ENCODE peak calls at places on chromosomes 1 and 21, in five cellular contexts. K is PC-3; L is CD8-positive, alpha-beta T cell; B is fibroblast of lung; U is pancreas. R is an unnamed sample.

GRCh38 chr1:17700981-17701870 is 53.9 kb upstream of the ACTL8 start:
- DNase-seq in K (no peak), L (no peak), B (no peak), U (no peak), R (no peak)

GRCh38 chr1:106319611-106320010 is 736.9 kb upstream of the PRMT6 start:
- DNase-seq in K (no peak), L (no peak), B (no peak), U (no peak), R (no peak)

GRCh38 chr1:155759966-155760630 is 71.2 kb downstream of the DAP3 start:
- DNase-seq in K (peak; percentile 93), L (no peak), B (peak; percentile 44), U (no peak), R (no peak)

GRCh38 chr21:37670883-37671282 is 245.4 kb downstream of the KCNJ6 start:
- DNase-seq in K (peak; percentile 62), L (no peak), B (peak; percentile 54), U (no peak), R (no peak)

GRCh38 chr1:45753248-45754037 is 3.0 kb upstream of the IPP start:
- DNase-seq in K (no peak), L (no peak), B (no peak), U (no peak), R (no peak)

GRCh38 chr1:155453141-155453540 is 109.5 kb downstream of the ASH1L start:
- DNase-seq in K (no peak), L (no peak), B (no peak), U (no peak), R (no peak)

GRCh38 chr1:8862528-8862927 is 16.0 kb downstream of the ENO1 start:
- DNase-seq in K (peak; percentile 30), L (peak; percentile 18), B (no peak), U (no peak), R (no peak)

GRCh38 chr1:118155106-118155505 is 29.9 kb downstream of the SPAG17 start:
- DNase-seq in K (no peak), L (no peak), B (no peak), U (no peak), R (no peak)

GRCh38 chr21:25733859-25734653 is 648 bp downstream of the ATP5PF start:
- DNase-seq in K (peak; percentile 9), L (no peak), B (peak; percentile 48), U (peak; percentile 71), R (no peak)

GRCh38 chr1:89894210-89894668 is 73.4 kb downstream of the LRRC8D start:
- DNase-seq in K (peak; percentile 76), L (no peak), B (peak; percentile 94), U (no peak), R (no peak)

GRCh38 chr1:42941640-42942330 is 16.9 kb downstream of the SLC2A1 start:
- DNase-seq in K (peak; percentile 97), L (no peak), B (peak; percentile 95), U (no peak), R (peak; percentile 79)

GRCh38 chr1:20440785-20441200 is 45.2 kb downstream of the CAMK2N1 start:
- DNase-seq in K (peak; percentile 69), L (no peak), B (peak; percentile 40), U (no peak), R (peak; percentile 21)

GRCh38 chr1:1432951-1433803 is 2.3 kb upstream of the VWA1 start:
- DNase-seq in K (peak; percentile 96), L (no peak), B (peak; percentile 16), U (peak; percentile 91), R (peak; percentile 74)

GRCh38 chr1:68720476-68720875 is 223.6 kb upstream of the DEPDC1 start:
- DNase-seq in K (no peak), L (no peak), B (no peak), U (no peak), R (no peak)

GRCh38 chr1:161709373-161709772 is 2.3 kb downstream of the FCRLA start:
- DNase-seq in K (no peak), L (no peak), B (no peak), U (no peak), R (no peak)

GRCh38 chr1:23013657-23014056 is 2.0 kb downstream of the TEX46 start:
- DNase-seq in K (peak; percentile 26), L (no peak), B (no peak), U (no peak), R (no peak)

GRCh38 chr1:92291372-92291999 is 7.3 kb downstream of the GLMN start:
- DNase-seq in K (peak; percentile 75), L (no peak), B (peak; percentile 50), U (no peak), R (no peak)

GRCh38 chr1:209688746-209689234 is 13.6 kb downstream of the G0S2 start:
- DNase-seq in K (peak; percentile 84), L (no peak), B (peak; percentile 51), U (no peak), R (no peak)

GRCh38 chr1:201147396-201148015 is 6.8 kb downstream of the TMEM9 start:
- DNase-seq in K (no peak), L (no peak), B (no peak), U (peak; percentile 30), R (no peak)

GRCh38 chr1:179195374-179195773 is 34.1 kb downstream of the ABL2 start:
- DNase-seq in K (no peak), L (no peak), B (no peak), U (no peak), R (no peak)

GRCh38 chr1:153866045-153866850 is 56.5 kb downstream of the GATAD2B start:
- DNase-seq in K (no peak), L (no peak), B (peak; percentile 52), U (no peak), R (no peak)

GRCh38 chr21:28754127-28754611 is 238.5 kb downstream of the LTN1 start:
- DNase-seq in K (no peak), L (no peak), B (peak; percentile 93), U (no peak), R (peak; percentile 46)

GRCh38 chr21:16422702-16423101 is 692.9 kb downstream of the USP25 start:
- DNase-seq in K (no peak), L (no peak), B (peak; percentile 46), U (no peak), R (no peak)
- H3K27ac ChIP-seq in K (no peak overlapping the region), L (no peak overlapping the region), B (no peak overlapping the region), U (no peak overlapping the region), R (peak overlapping the region; percentile 92)

GRCh38 chr21:34962586-34963222 is 86.4 kb downstream of the RUNX1 start:
- DNase-seq in K (no peak), L (no peak), B (no peak), U (no peak), R (no peak)

GRCh38 chr21:34959607-34960006 is 89.5 kb downstream of the RUNX1 start:
- DNase-seq in K (no peak), L (no peak), B (no peak), U (no peak), R (no peak)

GRCh38 chr21:34965200-34966174 is 83.6 kb downstream of the RUNX1 start:
- DNase-seq in K (peak; percentile 93), L (no peak), B (peak; percentile 77), U (no peak), R (no peak)

GRCh38 chr21:34960672-34961071 is 88.4 kb downstream of the RUNX1 start:
- DNase-seq in K (no peak), L (no peak), B (no peak), U (no peak), R (no peak)

GRCh38 chr21:34962136-34962535 is 87.0 kb downstream of the RUNX1 start:
- DNase-seq in K (no peak), L (no peak), B (no peak), U (no peak), R (no peak)
- H3K27me3 ChIP-seq in K (no peaks in the 10 kb centered on the region), L (no peaks in the 10 kb centered on the region), B (no peaks in the 10 kb centered on the region), U (no peaks in the 10 kb centered on the region), R (peaks cover 87% of the 10 kb centered on the region)

GRCh38 chr1:3944621-3944914 is 44.5 kb upstream of the C1orf174 start:
- DNase-seq in K (no peak), L (no peak), B (no peak), U (no peak), R (no peak)
- H3K9me3 ChIP-seq in K (no peaks in the 10 kb centered on the region), L (no peaks in the 10 kb centered on the region), B (no peaks in the 10 kb centered on the region), U (no peaks in the 10 kb centered on the region), R (peaks cover 4% of the 10 kb centered on the region)

GRCh38 chr1:186208405-186209129 is 166.5 kb downstream of the TPR start:
- DNase-seq in K (peak; percentile 8), L (no peak), B (peak; percentile 50), U (no peak), R (no peak)
- H3K27ac ChIP-seq in K (no peak overlapping the region), L (no peak overlapping the region), B (no peak overlapping the region), U (no peak overlapping the region), R (peak overlapping the region; percentile 47)

GRCh38 chr1:205047764-205048231 is 4.8 kb downstream of the CNTN2 start:
- DNase-seq in K (no peak), L (no peak), B (no peak), U (no peak), R (no peak)
- H3K27me3 ChIP-seq in K (peaks cover 99% of the 10 kb centered on the region), L (peaks cover 6% of the 10 kb centered on the region), B (peaks cover 18% of the 10 kb centered on the region), U (no peaks in the 10 kb centered on the region), R (peaks cover 86% of the 10 kb centered on the region)

GRCh38 chr21:22106720-22107410 is 1108.7 kb downstream of the NCAM2 start:
- DNase-seq in K (peak; percentile 61), L (no peak), B (no peak), U (no peak), R (no peak)
- H3K9me3 ChIP-seq in K (peaks cover 6% of the 10 kb centered on the region), L (no peaks in the 10 kb centered on the region), B (no peaks in the 10 kb centered on the region), U (no peaks in the 10 kb centered on the region), R (peaks cover 21% of the 10 kb centered on the region)

R was measured in left ventricle myocardium inferior.